ENCODE peak calls at places on chromosomes 11 and 22, in six cellular contexts. M is stimulated activated effector memory CD8-positive, alpha-beta T cell treated with anti-CD3 and anti-CD28 coated beads, Interleukin-12 subunit alpha, Interleukin-12 subunit beta, amount 100 ng/mL, for 72 hours; A is NCI-H2081; G is endothelial cell; W is fibroblast of pulmonary artery; N is activated T-cell treated with anti-CD3 and anti-CD28 coated beads for 1 hour. Y is an unnamed sample.

GRCh38 chr22:26124991-26125725 is 44.1 kb upstream of the SEZ6L start:
- DNase-seq in A (no peak), W (no peak), G (no peak), M (no peak), N (no peak), Y (no peak)

GRCh38 chr11:131683131-131683530 is 312.7 kb downstream of the NTM start:
- DNase-seq in N (no peak), G (no peak), A (no peak), M (no peak), W (no peak), Y (no peak)

GRCh38 chr11:69540118-69541000 is 58.9 kb downstream of the LINC01488 start:
- DNase-seq in M (no peak), N (no peak), A (no peak), G (no peak), W (no peak), Y (no peak)

GRCh38 chr11:93648168-93648567 is 13.3 kb upstream of the CEP295 start:
- DNase-seq in W (peak), N (no peak), G (no peak), A (peak), M (no peak), Y (no peak)

GRCh38 chr11:62755086-62755615 is 1.2 kb upstream of the ZBTB3 start:
- DNase-seq in A (no peak), G (no peak), W (no peak), N (no peak), M (no peak), Y (no peak)

GRCh38 chr22:25199726-25200520 is at the start of gene CRYBB3:
- DNase-seq in M (no peak), G (no peak), A (no peak), N (no peak), W (no peak), Y (no peak)

GRCh38 chr11:128361451-128362020 is 225.8 kb downstream of the ETS1 start:
- DNase-seq in N (no peak), A (peak), G (no peak), W (no peak), M (no peak), Y (no peak)

GRCh38 chr11:71309611-71310010 is 57.2 kb upstream of the SHANK2 start:
- DNase-seq in N (no peak), W (no peak), A (no peak), G (no peak), M (no peak), Y (no peak)

GRCh38 chr22:44097263-44098020 is 73.3 kb downstream of the PARVB start:
- DNase-seq in W (no peak), A (no peak), G (no peak), M (no peak), N (no peak), Y (no peak)

GRCh38 chr11:78938036-78938435 is 363.4 kb upstream of the NARS2 start:
- DNase-seq in W (no peak), A (no peak), G (no peak), M (no peak), N (no peak), Y (no peak)

GRCh38 chr11:6418958-6419611 is at the start of gene APBB1:
- DNase-seq in N (peak), W (peak), G (peak), A (peak), M (peak), Y (no peak)

GRCh38 chr11:117180661-117181585 is 2.4 kb downstream of the SIDT2 start:
- DNase-seq in W (peak), G (peak), M (peak), A (peak), N (peak), Y (peak)

GRCh38 chr11:94131363-94132115 is 2.9 kb downstream of the PANX1 start:
- DNase-seq in A (no peak), M (no peak), W (peak), N (no peak), G (no peak), Y (no peak)

GRCh38 chr11:74936976-74937375 is 11.9 kb downstream of the XRRA1 start:
- DNase-seq in G (no peak), W (no peak), N (no peak), A (no peak), M (no peak), Y (no peak)

GRCh38 chr11:1983601-1983961 is 14.1 kb downstream of the H19 start:
- DNase-seq in M (peak), N (no peak), G (no peak), W (no peak), A (no peak), Y (no peak)

GRCh38 chr11:42901084-42901483 is 410.7 kb upstream of the API5 start:
- DNase-seq in M (no peak), N (no peak), A (no peak), G (no peak), W (no peak), Y (no peak)

GRCh38 chr11:36631704-36632287 is 33.8 kb upstream of the RAG2 start:
- DNase-seq in M (peak), G (no peak), A (no peak), N (no peak), W (no peak), Y (no peak)

GRCh38 chr11:35111171-35112055 is 27.6 kb upstream of the CD44 start:
- DNase-seq in M (no peak), N (no peak), A (no peak), G (no peak), W (peak), Y (no peak)

GRCh38 chr11:31764766-31765165 is 46.4 kb downstream of the PAX6 start:
- DNase-seq in W (no peak), M (no peak), A (no peak), G (no peak), N (no peak), Y (no peak)

GRCh38 chr11:78714539-78714938 is 139.9 kb upstream of the NARS2 start:
- DNase-seq in W (no peak), N (no peak), A (no peak), M (no peak), G (no peak), Y (no peak)

GRCh38 chr11:1054143-1055108 is 17.9 kb upstream of the MUC6 start:
- DNase-seq in W (no peak), A (no peak), M (no peak), N (no peak), G (no peak), Y (no peak)

GRCh38 chr22:41311487-41311886 is 10.2 kb downstream of the ZC3H7B start:
- DNase-seq in M (no peak), W (no peak), G (no peak), N (no peak), A (no peak), Y (no peak)

GRCh38 chr22:24768537-24769374 is 5.8 kb downstream of the PIWIL3 start:
- DNase-seq in N (peak), M (peak), G (peak), W (peak), A (peak), Y (peak)

GRCh38 chr22:36594569-36594968 is 65.6 kb upstream of the EIF3D start:
- DNase-seq in N (no peak), G (no peak), W (no peak), M (no peak), A (no peak), Y (no peak)

GRCh38 chr11:107785401-107785800 is 73.2 kb downstream of the SLC35F2 start:
- DNase-seq in M (peak), N (no peak), G (no peak), W (peak), A (no peak), Y (no peak)

GRCh38 chr11:44016129-44016528 is 31.7 kb upstream of the ACCSL start:
- DNase-seq in N (no peak), M (no peak), A (no peak), W (peak), G (no peak), Y (no peak)

GRCh38 chr22:37230673-37231405 is 13.2 kb downstream of the RAC2 start:
- DNase-seq in A (no peak), W (no peak), M (peak), G (no peak), N (no peak), Y (no peak)

GRCh38 chr11:86888164-86888977 is 66.8 kb downstream of the FZD4 start:
- DNase-seq in W (peak), M (no peak), A (no peak), G (no peak), N (no peak), Y (no peak)

GRCh38 chr11:104997288-104997687 is 25.7 kb downstream of the CASP5 start:
- DNase-seq in W (peak), G (no peak), M (no peak), N (no peak), A (no peak), Y (no peak)

Y was measured in GM18507.